ENCODE peak calls at places on chromosomes 4 and X, in ten cellular contexts. Q is heart left ventricle; L is activated T-helper 1 cell treated with anti-CD3 and anti-CD28 coated beads, Interleukin-12 subunit alpha, Interleukin-12 subunit beta, Interleukin-2, Interleukin-4 antibody, amounts not matched to agents 30 ng/mL and 10 ng/mL and 1 ng/mL, durations not matched to agents 14 hours and 24 hours and 36 hours; I is KBM-7; S is endothelial cell; R is Kasumi-1; D is GM12891; U is activated naive CD4-positive, alpha-beta T cell treated with Interleukin-2 at 50 U/mL for 16 hours; B is fibroblast of villous mesenchyme; Z is NCI-H748 treated with DMSO at 0.1 percent for 48 hours. A is an unnamed sample.

GRCh38 chrX:22135171-22135711 is 103.1 kb downstream of the PHEX start:
- DNase-seq in Q (no peak), L (no peak), I (no peak), S (no peak), R (no peak), D (no peak), U (no peak), B (peak), Z (no peak), A (no peak)

GRCh38 chr4:116016201-116016600 is 902.8 kb upstream of the NDST4 start:
- DNase-seq in Q (peak), L (no peak), I (peak), S (no peak), R (peak), D (no peak), U (no peak), B (peak), Z (no peak), A (no peak)

GRCh38 chr4:4216668-4217067 is 10.1 kb downstream of the OTOP1 start:
- DNase-seq in Q (no peak), L (no peak), I (no peak), S (no peak), R (no peak), D (no peak), U (no peak), B (no peak), Z (no peak), A (no peak)

GRCh38 chr4:172707622-172708021 is 461.0 kb upstream of the GALNT7 start:
- DNase-seq in Q (no peak), L (no peak), I (no peak), S (no peak), R (no peak), D (no peak), U (no peak), B (no peak), Z (peak), A (no peak)

GRCh38 chr4:101346562-101347266 is 612 bp downstream of the PPP3CA start:
- DNase-seq in Q (peak), L (peak), I (peak), S (peak), R (peak), D (peak), U (peak), B (peak), Z (no peak), A (peak)

GRCh38 chrX:19697416-19697815 is 182.1 kb upstream of the MAP3K15 start:
- DNase-seq in Q (no peak), L (no peak), I (no peak), S (no peak), R (no peak), D (no peak), U (no peak), B (no peak), Z (no peak), A (peak)

GRCh38 chr4:110663738-110664444 is 41.0 kb upstream of the PITX2 start:
- DNase-seq in Q (no peak), L (no peak), I (no peak), S (no peak), R (no peak), D (no peak), U (no peak), B (peak), Z (no peak), A (no peak)

GRCh38 chrX:115892787-115893671 is 277.5 kb upstream of the AGTR2 start:
- DNase-seq in Q (no peak), L (no peak), I (no peak), S (no peak), R (no peak), D (no peak), U (no peak), B (peak), Z (no peak), A (no peak)

GRCh38 chrX:418927-419729 is 32.4 kb upstream of the PPP2R3B start:
- DNase-seq in Q (no peak), L (no peak), I (no peak), S (no peak), R (no peak), D (no peak), U (no peak), B (no peak), Z (no peak), A (no peak)

GRCh38 chr4:4289575-4289929 is 402 bp downstream of the LYAR start:
- DNase-seq in Q (no peak), L (no peak), I (no peak), S (no peak), R (no peak), D (no peak), U (no peak), B (no peak), Z (no peak), A (no peak)